ENCODE peak calls at places on chromosomes 12 and 14, in five cellular contexts. Y is fibroblast of lung, D is SK-N-SH, L is tibial artery, O is endothelial cell of umbilical vein. Z is an unnamed sample.

GRCh38 chr14:89227490-89227834 is 189.6 kb downstream of the FOXN3 start:
- DNase-seq in Y (peak; percentile 56), D (no peak), L (no peak), O (no peak), Z (no peak)

GRCh38 chr12:12720637-12721250 is 3.6 kb downstream of the CDKN1B start:
- DNase-seq in Y (peak; percentile 18), D (no peak), L (no peak), O (peak; percentile 58), Z (no peak)

GRCh38 chr12:91023326-91024004 is 18.7 kb upstream of the EPYC start:
- DNase-seq in Y (peak; percentile 93), D (no peak), L (no peak), O (no peak), Z (no peak)

GRCh38 chr12:69149262-69149661 is 90.1 kb upstream of the CPSF6 start:
- DNase-seq in Y (no peak), D (no peak), L (no peak), O (no peak), Z (no peak)

GRCh38 chr14:60116181-60116580 is 24.5 kb downstream of the PCNX4 start:
- DNase-seq in Y (no peak), D (no peak), L (no peak), O (no peak), Z (no peak)

GRCh38 chr12:39572551-39572950 is 47.1 kb downstream of the ABCD2 start:
- DNase-seq in Y (no peak), D (no peak), L (no peak), O (no peak), Z (no peak)

GRCh38 chr12:14185441-14186192 is 179.9 kb upstream of the ATF7IP start:
- DNase-seq in Y (peak; percentile 15), D (peak; percentile 37), L (no peak), O (peak; percentile 35), Z (no peak)

GRCh38 chr12:95740751-95741150 is 49.8 kb downstream of the NTN4 start:
- DNase-seq in Y (no peak), D (no peak), L (no peak), O (no peak), Z (no peak)

GRCh38 chr12:1797011-1797901 is 23.1 kb upstream of the LRTM2 start:
- DNase-seq in Y (no peak), D (peak; percentile 33), L (peak; percentile 74), O (no peak), Z (peak; percentile 89)

GRCh38 chr14:37903561-37904191 is 304.0 kb upstream of the SSTR1 start:
- DNase-seq in Y (peak; percentile 34), D (peak; percentile 4), L (no peak), O (peak; percentile 64), Z (no peak)

GRCh38 chr12:2633825-2634200 is 161.0 kb upstream of the FKBP4 start:
- DNase-seq in Y (no peak), D (no peak), L (no peak), O (no peak), Z (no peak)

GRCh38 chr14:52413729-52414453 is 99.8 kb downstream of the PTGER2 start:
- DNase-seq in Y (peak; percentile 6), D (no peak), L (no peak), O (no peak), Z (no peak)

GRCh38 chr14:53630336-53630735 is 326.3 kb downstream of the BMP4 start:
- DNase-seq in Y (peak; percentile 44), D (peak; percentile 3), L (no peak), O (peak; percentile 49), Z (no peak)

GRCh38 chr12:96365604-96366230 is 34.5 kb downstream of the CDK17 start:
- DNase-seq in Y (peak; percentile 58), D (no peak), L (no peak), O (no peak), Z (no peak)

GRCh38 chr12:84463756-84464495 is 448.7 kb downstream of the SLC6A15 start:
- DNase-seq in Y (peak; percentile 23), D (peak; percentile 0), L (no peak), O (no peak), Z (no peak)

GRCh38 chr14:30655124-30655523 is 33.0 kb downstream of the SCFD1 start:
- DNase-seq in Y (peak; percentile 4), D (no peak), L (no peak), O (peak; percentile 5), Z (no peak)

GRCh38 chr12:10618338-10618987 is 5.1 kb upstream of the MAGOHB start:
- DNase-seq in Y (peak; percentile 89), D (no peak), L (no peak), O (peak; percentile 34), Z (no peak)

DNA sequence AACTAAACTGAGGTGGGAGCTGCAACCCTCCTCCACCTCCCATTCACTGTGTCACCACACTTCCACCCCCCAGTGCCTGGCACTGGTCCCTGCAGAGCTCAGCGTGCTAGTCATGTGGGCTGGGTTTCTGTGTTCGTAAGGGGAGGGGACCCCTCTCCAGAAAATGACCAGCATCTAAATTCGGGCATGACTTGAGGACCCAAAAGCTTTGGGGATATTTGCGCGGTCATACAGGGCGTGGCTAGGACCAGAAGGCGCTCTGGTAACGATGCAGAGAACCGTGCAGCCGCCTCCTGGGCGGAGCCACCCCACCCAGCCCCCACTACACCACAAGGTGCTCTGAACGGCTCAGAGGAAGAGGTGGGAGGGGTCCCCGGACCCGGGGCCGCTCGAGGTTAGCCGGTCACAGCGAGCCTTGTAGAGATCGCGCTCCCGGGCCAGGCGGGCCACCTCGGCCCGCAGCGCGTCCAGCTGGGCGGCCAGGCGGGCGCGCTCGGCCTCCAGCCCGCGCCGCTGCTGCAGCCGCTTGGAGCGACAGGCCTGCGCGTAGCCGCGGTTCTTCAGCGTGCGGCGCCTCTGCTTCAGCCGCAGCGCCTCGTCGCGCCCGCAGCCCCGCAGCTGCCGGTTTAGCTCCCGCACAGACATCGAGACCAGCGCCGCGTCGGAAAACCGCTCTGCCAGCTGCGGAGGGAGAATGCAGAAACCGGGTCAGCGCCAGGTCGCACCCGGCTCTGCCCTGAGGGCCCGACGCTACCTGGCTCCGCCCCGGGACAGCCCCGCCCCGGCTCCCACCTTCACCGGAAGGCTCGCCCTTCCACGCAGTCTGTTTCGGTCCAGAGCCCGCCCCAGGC is 9.8 kb downstream of the CPNE6 start:
- DNase-seq in Y (peak; percentile 38), D (peak; percentile 85), L (peak; percentile 75), O (peak; percentile 7), Z (peak; percentile 77)
- H3K27me3 ChIP-seq in Y (peaks cover 26% of the 10 kb centered on the region), D (peaks cover 5% of the 10 kb centered on the region), L (peaks cover 18% of the 10 kb centered on the region), O (peaks cover 35% of the 10 kb centered on the region), Z (no peaks in the 10 kb centered on the region)

GRCh38 chr14:103838117-103838516 is 9.3 kb downstream of the PPP1R13B start:
- DNase-seq in Y (no peak), D (no peak), L (no peak), O (no peak), Z (no peak)
- H3K27me3 ChIP-seq in Y (no peaks in the 10 kb centered on the region), D (no peaks in the 10 kb centered on the region), L (no peaks in the 10 kb centered on the region), O (no peaks in the 10 kb centered on the region), Z (no peaks in the 10 kb centered on the region)

GRCh38 chr12:52251367-52252055 is 18.5 kb downstream of the KRT7 start:
- DNase-seq in Y (no peak), D (no peak), L (peak; percentile 31), O (no peak), Z (no peak)
- H3K27me3 ChIP-seq in Y (peaks cover 18% of the 10 kb centered on the region), D (no peaks in the 10 kb centered on the region), L (peaks cover 9% of the 10 kb centered on the region), O (peaks cover 4% of the 10 kb centered on the region), Z (no peaks in the 10 kb centered on the region)

GRCh38 chr14:70188292-70188607 is 501 bp downstream of the SLC8A3 start:
- DNase-seq in Y (peak; percentile 9), D (peak; percentile 71), L (no peak), O (peak; percentile 21), Z (no peak)
- H3K27me3 ChIP-seq in Y (peaks cover 3% of the 10 kb centered on the region), D (peaks cover 20% of the 10 kb centered on the region), L (peaks cover 46% of the 10 kb centered on the region), O (peaks cover 30% of the 10 kb centered on the region), Z (peaks cover 3% of the 10 kb centered on the region)

GRCh38 chr12:58450868-58451482 is 469.3 kb downstream of the LRIG3 start:
- DNase-seq in Y (no peak), D (no peak), L (no peak), O (no peak), Z (no peak)
- H3K27me3 ChIP-seq in Y (no peaks in the 10 kb centered on the region), D (no peaks in the 10 kb centered on the region), L (no peaks in the 10 kb centered on the region), O (no peaks in the 10 kb centered on the region), Z (no peaks in the 10 kb centered on the region)

GRCh38 chr12:107931761-107932160 is 157.3 kb downstream of the ASCL4 start:
- DNase-seq in Y (no peak), D (no peak), L (no peak), O (no peak), Z (no peak)
- H3K27me3 ChIP-seq in Y (no peaks in the 10 kb centered on the region), D (no peaks in the 10 kb centered on the region), L (peaks cover 37% of the 10 kb centered on the region), O (no peaks in the 10 kb centered on the region), Z (peaks cover under 1% of the 10 kb centered on the region)

DNA sequence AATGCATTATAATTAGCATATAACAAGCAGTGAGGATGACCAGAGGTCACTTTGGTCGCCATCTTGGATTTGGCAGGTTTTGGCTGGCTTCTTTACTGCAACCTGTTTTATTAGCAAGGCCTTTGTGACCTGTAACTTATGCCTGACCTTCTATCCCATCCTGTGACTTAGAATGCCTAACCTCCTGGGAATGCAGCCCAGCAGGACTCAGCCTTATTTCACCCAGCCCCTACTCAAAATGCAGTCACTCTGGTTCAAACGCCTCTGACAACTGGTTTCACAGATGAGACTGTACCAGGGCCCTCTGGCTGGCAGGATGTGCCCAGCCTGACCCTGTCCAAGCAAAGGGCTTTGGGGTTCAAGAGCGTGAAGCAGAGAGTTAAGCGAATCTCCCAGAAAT is 157.5 kb upstream of the SFSWAP start:
- DNase-seq in Y (no peak), D (no peak), L (no peak), O (no peak), Z (no peak)
- H3K27me3 ChIP-seq in Y (no peaks in the 10 kb centered on the region), D (no peaks in the 10 kb centered on the region), L (peaks cover 17% of the 10 kb centered on the region), O (no peaks in the 10 kb centered on the region), Z (no peaks in the 10 kb centered on the region)

GRCh38 chr12:49961111-49961922 is at the start of gene AQP5:
- DNase-seq in Y (no peak), D (peak; percentile 81), L (no peak), O (no peak), Z (peak; percentile 76)
- H3K27me3 ChIP-seq in Y (peaks cover 59% of the 10 kb centered on the region), D (no peaks in the 10 kb centered on the region), L (peaks cover 76% of the 10 kb centered on the region), O (no peaks in the 10 kb centered on the region), Z (no peaks in the 10 kb centered on the region)

GRCh38 chr12:132618683-132619043 is at the start of gene P2RX2:
- DNase-seq in Y (no peak), D (peak; percentile 63), L (no peak), O (no peak), Z (no peak)
- H3K27me3 ChIP-seq in Y (peaks cover 36% of the 10 kb centered on the region), D (peaks cover 36% of the 10 kb centered on the region), L (peaks cover 63% of the 10 kb centered on the region), O (peaks cover 36% of the 10 kb centered on the region), Z (no peaks in the 10 kb centered on the region)

Z was measured in right cardiac atrium.